ENCODE peak calls at places on chromosome 22, in five cellular contexts. E, N, X, V and U are unnamed samples.

GRCh38 chr22:29314074-29314473 is 1.4 kb downstream of the RASL10A start:
- DNase-seq in E (no peak), N (no peak), X (no peak), V (no peak), U (no peak)

GRCh38 chr22:19874307-19875060 is 19.8 kb upstream of the GNB1L start:
- DNase-seq in E (no peak), N (no peak), X (no peak), V (no peak), U (no peak)

GRCh38 chr22:33382427-33382826 is 324.2 kb upstream of the SYN3 start:
- DNase-seq in E (no peak), N (no peak), X (no peak), V (no peak), U (no peak)

GRCh38 chr22:35558031-35558430 is 17.4 kb downstream of the RASD2 start:
- DNase-seq in E (no peak), N (no peak), X (no peak), V (no peak), U (no peak)

GRCh38 chr22:35177811-35178210 is 79.5 kb upstream of the HMGXB4 start:
- DNase-seq in E (no peak), N (no peak), X (no peak), V (no peak), U (no peak)

GRCh38 chr22:37510046-37510445 is 9.2 kb downstream of the CARD10 start:
- DNase-seq in E (no peak), N (no peak), X (no peak), V (no peak), U (no peak)

GRCh38 chr22:17816649-17817048 is 42.4 kb upstream of the BID start:
- DNase-seq in E (no peak), N (no peak), X (no peak), V (no peak), U (no peak)

GRCh38 chr22:25060522-25061071 is 108.1 kb downstream of the KIAA1671 start:
- DNase-seq in E (no peak), N (no peak), X (no peak), V (no peak), U (no peak)

GRCh38 chr22:43867839-43868652 is 5.7 kb upstream of the SULT4A1 start:
- DNase-seq in E (peak), N (no peak), X (peak), V (no peak), U (peak)

GRCh38 chr22:49582171-49582570 is 245.5 kb downstream of the BRD1 start:
- DNase-seq in E (no peak), N (no peak), X (no peak), V (peak), U (no peak)

GRCh38 chr22:37079668-37080171 is 28.2 kb downstream of the KCTD17 start:
- DNase-seq in E (no peak), N (peak), X (no peak), V (no peak), U (no peak)

GRCh38 chr22:46678785-46679700 is 58.9 kb downstream of the GRAMD4 start:
- DNase-seq in E (no peak), N (no peak), X (no peak), V (no peak), U (no peak)

GRCh38 chr22:44133161-44133560 is 47.6 kb upstream of the PARVG start:
- DNase-seq in E (no peak), N (no peak), X (no peak), V (no peak), U (no peak)